ENCODE peak calls at places on chromosomes 3 and 15, in eight cellular contexts. One of them, this sample, is unnamed.

GRCh38 chr3:122325769-122326168 is 721 bp downstream of the CSTA start:
- DNase-seq in HFFc6: no peak
- DNase-seq in foreskin fibroblast: no peak
- DNase-seq in MCF 10A: no peak
- DNase-seq in B cell: no peak
- DNase-seq in BE2C: no peak
- DNase-seq in uterus: no peak
- DNase-seq in HL-60: no peak
- DNase-seq in this sample: no peak

GRCh38 chr3:155946178-155946577 is 75.7 kb downstream of the GMPS start:
- DNase-seq in uterus: no peak
- DNase-seq in MCF 10A: peak; percentile 40
- DNase-seq in BE2C: no peak
- DNase-seq in B cell: no peak
- DNase-seq in HFFc6: peak; percentile 77
- DNase-seq in foreskin fibroblast: peak; percentile 79
- DNase-seq in HL-60: no peak
- DNase-seq in this sample: no peak

GRCh38 chr15:89496155-89497098 is at the start of gene RHCG:
- DNase-seq in HL-60: peak; percentile 33
- DNase-seq in BE2C: peak; percentile 70
- DNase-seq in foreskin fibroblast: peak; percentile 52
- DNase-seq in MCF 10A: no peak
- DNase-seq in uterus: no peak
- DNase-seq in B cell: peak; percentile 16
- DNase-seq in HFFc6: no peak
- DNase-seq in this sample: no peak

GRCh38 chr3:143436231-143436930 is 316.8 kb downstream of the CHST2 start:
- DNase-seq in BE2C: no peak
- DNase-seq in uterus: no peak
- DNase-seq in B cell: no peak
- DNase-seq in HL-60: no peak
- DNase-seq in MCF 10A: no peak
- DNase-seq in foreskin fibroblast: peak; percentile 88
- DNase-seq in HFFc6: peak; percentile 43
- DNase-seq in this sample: no peak

GRCh38 chr3:188326968-188327367 is 173.0 kb downstream of the LPP start:
- DNase-seq in MCF 10A: no peak
- DNase-seq in HL-60: no peak
- DNase-seq in HFFc6: no peak
- DNase-seq in uterus: no peak
- DNase-seq in foreskin fibroblast: no peak
- DNase-seq in BE2C: no peak
- DNase-seq in B cell: no peak
- DNase-seq in this sample: no peak

GRCh38 chr3:45551214-45552010 is 43.1 kb upstream of the LIMD1 start:
- DNase-seq in uterus: peak; percentile 83
- DNase-seq in foreskin fibroblast: peak; percentile 99
- DNase-seq in MCF 10A: peak; percentile 94
- DNase-seq in BE2C: peak; percentile 49
- DNase-seq in HL-60: no peak
- DNase-seq in HFFc6: peak; percentile 94
- DNase-seq in B cell: no peak
- DNase-seq in this sample: peak; percentile 70

GRCh38 chr15:52261498-52262242 is 33.9 kb downstream of the MYO5C start:
- DNase-seq in MCF 10A: peak; percentile 95
- DNase-seq in B cell: peak; percentile 66
- DNase-seq in uterus: peak; percentile 73
- DNase-seq in HFFc6: peak; percentile 68
- DNase-seq in HL-60: peak; percentile 33
- DNase-seq in foreskin fibroblast: peak; percentile 82
- DNase-seq in BE2C: peak; percentile 62
- DNase-seq in this sample: peak; percentile 40

GRCh38 chr3:195209836-195210551 is 61.0 kb downstream of the XXYLT1 start:
- DNase-seq in BE2C: peak; percentile 50
- DNase-seq in uterus: peak; percentile 58
- DNase-seq in HFFc6: peak; percentile 57
- DNase-seq in MCF 10A: peak; percentile 43
- DNase-seq in B cell: no peak
- DNase-seq in foreskin fibroblast: peak; percentile 93
- DNase-seq in HL-60: no peak
- DNase-seq in this sample: peak; percentile 40

GRCh38 chr15:45539680-45540079 is 17.1 kb upstream of the SLC30A4 start:
- DNase-seq in foreskin fibroblast: no peak
- DNase-seq in HFFc6: no peak
- DNase-seq in BE2C: no peak
- DNase-seq in B cell: no peak
- DNase-seq in MCF 10A: no peak
- DNase-seq in uterus: no peak
- DNase-seq in HL-60: no peak
- DNase-seq in this sample: no peak

GRCh38 chr3:111080357-111080937 is 8.8 kb downstream of the NECTIN3 start:
- DNase-seq in BE2C: no peak
- DNase-seq in foreskin fibroblast: peak; percentile 74
- DNase-seq in HL-60: no peak
- DNase-seq in MCF 10A: peak; percentile 61
- DNase-seq in uterus: no peak
- DNase-seq in HFFc6: peak; percentile 46
- DNase-seq in B cell: no peak
- DNase-seq in this sample: no peak

GRCh38 chr3:27720899-27721716 is 1.0 kb downstream of the EOMES start:
- DNase-seq in B cell: peak; percentile 30
- DNase-seq in HL-60: no peak
- DNase-seq in HFFc6: no peak
- DNase-seq in BE2C: no peak
- DNase-seq in MCF 10A: peak; percentile 62
- DNase-seq in foreskin fibroblast: peak; percentile 13
- DNase-seq in uterus: no peak
- DNase-seq in this sample: no peak
- TF ChIP-seq CTCF in B cell: peak; percentile 3
- TF ChIP-seq CTCF in HL-60: no peak
- TF ChIP-seq CTCF in HFFc6: no peak
- TF ChIP-seq CTCF in BE2C: no peak
- TF ChIP-seq CTCF in MCF 10A: no peak
- TF ChIP-seq CTCF in foreskin fibroblast: no peak
- TF ChIP-seq CTCF in uterus: no peak
- TF ChIP-seq CTCF in this sample: no peak

DNA sequence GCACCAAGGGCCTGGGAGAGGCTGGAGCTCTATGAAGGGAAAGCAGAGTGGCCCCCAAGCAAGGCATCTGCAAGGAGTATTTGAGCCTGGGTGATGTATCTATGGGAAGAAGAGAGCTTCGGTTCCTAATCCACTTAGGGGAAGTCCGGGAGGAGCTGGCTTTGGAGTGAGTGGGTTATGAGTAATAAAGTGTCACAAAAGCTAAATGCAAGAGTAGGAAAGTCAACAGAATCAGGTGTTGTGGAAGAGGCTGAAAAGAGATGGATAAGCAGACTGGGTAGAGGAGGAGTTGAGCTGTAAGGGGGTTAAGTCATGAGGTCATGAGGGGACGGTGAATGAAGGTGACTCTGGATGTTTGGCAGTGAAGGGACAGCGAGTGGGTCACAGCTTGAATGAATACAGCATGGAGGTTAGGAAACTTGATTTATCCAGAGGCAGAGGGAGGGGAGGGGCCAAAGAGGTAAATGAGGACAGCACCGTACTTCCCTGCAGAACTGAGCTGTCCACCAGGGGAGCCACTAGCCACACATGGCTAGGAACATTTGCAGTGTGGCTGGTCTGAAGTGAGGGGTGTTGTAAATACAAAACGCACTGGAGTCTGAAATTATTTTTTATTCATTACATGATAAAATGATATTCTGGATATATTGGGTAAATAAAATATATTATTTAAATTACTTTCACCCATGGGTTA is 83.3 kb downstream of the ADCY5 start:
- DNase-seq in HFFc6: no peak
- DNase-seq in HL-60: no peak
- DNase-seq in BE2C: peak; percentile 43
- DNase-seq in uterus: no peak
- DNase-seq in foreskin fibroblast: no peak
- DNase-seq in MCF 10A: peak; percentile 56
- DNase-seq in B cell: no peak
- DNase-seq in this sample: peak; percentile 52
- TF ChIP-seq CTCF in HFFc6: peak; percentile 69
- TF ChIP-seq CTCF in HL-60: peak; percentile 5
- TF ChIP-seq CTCF in BE2C: peak; percentile 72
- TF ChIP-seq CTCF in uterus: no peak
- TF ChIP-seq CTCF in foreskin fibroblast: peak; percentile 46
- TF ChIP-seq CTCF in MCF 10A: peak; percentile 28
- TF ChIP-seq CTCF in B cell: no peak
- TF ChIP-seq CTCF in this sample: peak; percentile 39

DNA sequence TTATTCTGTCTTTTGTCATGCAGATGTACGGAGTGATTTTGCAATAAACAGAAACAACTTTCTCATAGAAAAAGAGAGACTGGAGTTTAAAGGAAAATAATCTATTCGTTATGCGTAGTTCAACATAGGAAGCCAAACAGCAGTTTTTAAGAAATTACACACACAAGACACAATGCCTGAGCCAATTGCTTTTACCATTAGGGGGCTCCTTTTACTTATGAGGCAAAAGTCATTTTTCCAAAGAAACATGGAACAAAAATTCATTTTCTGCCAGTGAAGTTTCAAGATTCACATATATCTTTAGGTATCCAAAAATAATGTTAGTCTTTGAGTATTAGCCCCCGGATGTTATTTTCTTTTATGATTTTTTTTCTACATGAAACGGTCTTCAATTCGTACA is 10.7 kb downstream of the CNTN6 start:
- DNase-seq in HL-60: no peak
- DNase-seq in HFFc6: no peak
- DNase-seq in uterus: no peak
- DNase-seq in BE2C: no peak
- DNase-seq in MCF 10A: no peak
- DNase-seq in foreskin fibroblast: no peak
- DNase-seq in B cell: no peak
- DNase-seq in this sample: no peak
- TF ChIP-seq CTCF in HL-60: no peak
- TF ChIP-seq CTCF in HFFc6: no peak
- TF ChIP-seq CTCF in uterus: no peak
- TF ChIP-seq CTCF in BE2C: no peak
- TF ChIP-seq CTCF in MCF 10A: no peak
- TF ChIP-seq CTCF in foreskin fibroblast: no peak
- TF ChIP-seq CTCF in B cell: no peak
- TF ChIP-seq CTCF in this sample: no peak

GRCh38 chr3:174352227-174352626 is 506.9 kb upstream of the NAALADL2 start:
- DNase-seq in HFFc6: no peak
- DNase-seq in MCF 10A: no peak
- DNase-seq in BE2C: no peak
- DNase-seq in B cell: no peak
- DNase-seq in uterus: no peak
- DNase-seq in foreskin fibroblast: no peak
- DNase-seq in HL-60: no peak
- DNase-seq in this sample: no peak

GRCh38 chr3:174355505-174355904 is 503.6 kb upstream of the NAALADL2 start:
- DNase-seq in uterus: no peak
- DNase-seq in foreskin fibroblast: peak; percentile 48
- DNase-seq in B cell: no peak
- DNase-seq in BE2C: no peak
- DNase-seq in HFFc6: peak; percentile 36
- DNase-seq in HL-60: peak; percentile 18
- DNase-seq in MCF 10A: peak; percentile 61
- DNase-seq in this sample: no peak

GRCh38 chr3:174358252-174358651 is 500.9 kb upstream of the NAALADL2 start:
- DNase-seq in MCF 10A: no peak
- DNase-seq in B cell: no peak
- DNase-seq in uterus: no peak
- DNase-seq in foreskin fibroblast: no peak
- DNase-seq in BE2C: no peak
- DNase-seq in HFFc6: no peak
- DNase-seq in HL-60: no peak
- DNase-seq in this sample: no peak

GRCh38 chr3:174356596-174356995 is 502.5 kb upstream of the NAALADL2 start:
- DNase-seq in uterus: no peak
- DNase-seq in HL-60: no peak
- DNase-seq in foreskin fibroblast: peak; percentile 22
- DNase-seq in HFFc6: no peak
- DNase-seq in B cell: no peak
- DNase-seq in BE2C: no peak
- DNase-seq in MCF 10A: no peak
- DNase-seq in this sample: no peak
- TF ChIP-seq CTCF in uterus: no peak
- TF ChIP-seq CTCF in HL-60: no peak
- TF ChIP-seq CTCF in foreskin fibroblast: no peak
- TF ChIP-seq CTCF in HFFc6: no peak
- TF ChIP-seq CTCF in B cell: no peak
- TF ChIP-seq CTCF in BE2C: no peak
- TF ChIP-seq CTCF in MCF 10A: no peak
- TF ChIP-seq CTCF in this sample: no peak

GRCh38 chr3:30321065-30321464 is 285.3 kb upstream of the TGFBR2 start:
- DNase-seq in HL-60: no peak
- DNase-seq in foreskin fibroblast: no peak
- DNase-seq in BE2C: no peak
- DNase-seq in MCF 10A: no peak
- DNase-seq in uterus: no peak
- DNase-seq in B cell: no peak
- DNase-seq in HFFc6: no peak
- DNase-seq in this sample: no peak

GRCh38 chr3:30318110-30318509 is 288.3 kb upstream of the TGFBR2 start:
- DNase-seq in BE2C: no peak
- DNase-seq in uterus: no peak
- DNase-seq in foreskin fibroblast: no peak
- DNase-seq in MCF 10A: no peak
- DNase-seq in HL-60: no peak
- DNase-seq in B cell: no peak
- DNase-seq in HFFc6: no peak
- DNase-seq in this sample: no peak

GRCh38 chr3:30320392-30320791 is 286.0 kb upstream of the TGFBR2 start:
- DNase-seq in uterus: no peak
- DNase-seq in MCF 10A: no peak
- DNase-seq in HL-60: no peak
- DNase-seq in BE2C: no peak
- DNase-seq in B cell: no peak
- DNase-seq in foreskin fibroblast: no peak
- DNase-seq in HFFc6: no peak
- DNase-seq in this sample: no peak

GRCh38 chr3:30315452-30315851 is 290.9 kb upstream of the TGFBR2 start:
- DNase-seq in uterus: no peak
- DNase-seq in HL-60: no peak
- DNase-seq in HFFc6: peak; percentile 43
- DNase-seq in B cell: no peak
- DNase-seq in foreskin fibroblast: peak; percentile 77
- DNase-seq in BE2C: no peak
- DNase-seq in MCF 10A: no peak
- DNase-seq in this sample: no peak

GRCh38 chr3:30319713-30320112 is 286.7 kb upstream of the TGFBR2 start:
- DNase-seq in B cell: peak; percentile 59
- DNase-seq in HL-60: peak; percentile 48
- DNase-seq in uterus: peak; percentile 39
- DNase-seq in MCF 10A: peak; percentile 77
- DNase-seq in foreskin fibroblast: peak; percentile 87
- DNase-seq in HFFc6: peak; percentile 63
- DNase-seq in BE2C: peak; percentile 11
- DNase-seq in this sample: peak; percentile 14
- TF ChIP-seq CTCF in B cell: peak; percentile 77
- TF ChIP-seq CTCF in HL-60: peak; percentile 19
- TF ChIP-seq CTCF in uterus: no peak
- TF ChIP-seq CTCF in MCF 10A: peak; percentile 24
- TF ChIP-seq CTCF in foreskin fibroblast: peak; percentile 54
- TF ChIP-seq CTCF in HFFc6: peak; percentile 70
- TF ChIP-seq CTCF in BE2C: peak; percentile 46
- TF ChIP-seq CTCF in this sample: peak; percentile 23

This sample was measured in heart right ventricle.